ENCODE peak calls at places on chromosomes 12 and 14, in nine cellular contexts. J, R, Z, D, W, O, F, E and U are unnamed samples.

GRCh38 chr14:60188115-60188514 is 22.9 kb upstream of the DHRS7 start:
- DNase-seq in J (no peak), E (peak), D (no peak), Z (no peak), F (peak), R (no peak), O (no peak), W (no peak), U (peak)

GRCh38 chr14:95886366-95886765 is 9.7 kb downstream of the TUNAR start:
- DNase-seq in J (no peak), D (no peak), F (no peak), Z (no peak), E (no peak), R (no peak), W (no peak), O (no peak), U (no peak)

GRCh38 chr14:89575386-89576061 is 158.5 kb upstream of the FOXN3 start:
- DNase-seq in R (no peak), D (no peak), E (no peak), W (no peak), Z (no peak), J (no peak), F (no peak), O (no peak), U (no peak)

GRCh38 chr12:118979763-118980406 is 1.5 kb upstream of the SRRM4 start:
- DNase-seq in O (peak), E (peak), Z (peak), W (no peak), D (no peak), F (peak), R (peak), J (no peak), U (peak)

GRCh38 chr14:68791078-68791983 is 1.5 kb downstream of the ZFP36L1 start:
- DNase-seq in E (no peak), F (no peak), W (no peak), D (no peak), R (no peak), O (peak), Z (peak), J (no peak), U (no peak)

GRCh38 chr12:52667509-52667908 is 12.7 kb downstream of the KRT1 start:
- DNase-seq in W (no peak), Z (no peak), R (no peak), D (no peak), F (no peak), E (no peak), J (no peak), O (no peak), U (no peak)

GRCh38 chr14:64745511-64746041 is 41.4 kb downstream of the PLEKHG3 start:
- DNase-seq in W (no peak), R (no peak), J (no peak), F (no peak), Z (no peak), D (no peak), E (no peak), O (peak), U (no peak)

GRCh38 chr12:26701604-26702215 is 131.3 kb downstream of the ITPR2 start:
- DNase-seq in J (no peak), W (no peak), Z (peak), F (peak), D (no peak), E (peak), R (peak), O (peak), U (peak)

GRCh38 chr12:110931315-110931728 is 10.9 kb upstream of the MYL2 start:
- DNase-seq in E (no peak), D (no peak), O (no peak), F (no peak), Z (no peak), R (no peak), J (no peak), W (no peak), U (no peak)

GRCh38 chr14:24196071-24197061 is 1.1 kb upstream of the TM9SF1 start:
- DNase-seq in O (peak), F (peak), Z (peak), J (no peak), E (peak), D (no peak), W (no peak), R (no peak), U (peak)

GRCh38 chr14:90355540-90356518 is 24.1 kb upstream of the NRDE2 start:
- DNase-seq in W (no peak), J (no peak), O (no peak), Z (no peak), F (peak), D (no peak), E (no peak), R (peak), U (no peak)

GRCh38 chr12:31887109-31887811 is 72.0 kb upstream of the RESF1 start:
- DNase-seq in F (no peak), W (no peak), O (no peak), Z (no peak), D (no peak), E (no peak), J (no peak), R (no peak), U (peak)

GRCh38 chr12:128365831-128366231 is 98.9 kb downstream of the TMEM132C start:
- DNase-seq in F (no peak), D (no peak), J (no peak), Z (no peak), R (peak), W (no peak), O (no peak), E (no peak), U (peak)

GRCh38 chr12:112296183-112296582 is 86.0 kb downstream of the HECTD4 start:
- DNase-seq in Z (no peak), F (no peak), O (no peak), E (no peak), R (no peak), J (no peak), W (no peak), D (no peak), U (no peak)

GRCh38 chr12:59389968-59390576 is 205.8 kb upstream of the SLC16A7 start:
- DNase-seq in W (no peak), E (no peak), O (no peak), D (no peak), J (no peak), Z (no peak), R (no peak), F (no peak), U (no peak)

GRCh38 chr12:645563-646071 is 17.6 kb downstream of the NINJ2 start:
- DNase-seq in O (peak), Z (peak), D (no peak), W (peak), F (no peak), R (peak), J (no peak), E (no peak), U (peak)